ENCODE peak calls at places on chromosomes 5 and 9, in four cellular contexts. R is caudate nucleus, Z is PC-3, Q is mammary epithelial cell. D is an unnamed sample.

GRCh38 chr5:88109806-88110205 is 158.8 kb downstream of the TMEM161B start:
- DNase-seq in R (no peak), Q (no peak), Z (peak), D (no peak)

GRCh38 chr5:111741270-111741669 is 15.7 kb downstream of the NREP start:
- DNase-seq in Q (no peak), R (no peak), Z (no peak), D (no peak)

GRCh38 chr9:121240394-121241145 is 27.4 kb upstream of the GSN start:
- DNase-seq in Q (no peak), Z (no peak), R (no peak), D (no peak)

GRCh38 chr9:127539982-127540663 is 72.0 kb upstream of the STXBP1 start:
- DNase-seq in Z (no peak), R (no peak), Q (no peak), D (no peak)

GRCh38 chr9:37929441-37929895 is 25.5 kb upstream of the SLC25A51 start:
- DNase-seq in R (no peak), Z (no peak), Q (no peak), D (no peak)

GRCh38 chr5:28165116-28165515 is 1126.7 kb upstream of the CDH9 start:
- DNase-seq in R (peak), Q (no peak), Z (peak), D (no peak)

GRCh38 chr5:80165430-80165829 is 90.4 kb downstream of the SERINC5 start:
- DNase-seq in R (no peak), Z (no peak), Q (no peak), D (no peak)

GRCh38 chr9:70073756-70074155 is 30.1 kb downstream of the MAMDC2 start:
- DNase-seq in Z (no peak), Q (no peak), R (no peak), D (no peak)

DNA sequence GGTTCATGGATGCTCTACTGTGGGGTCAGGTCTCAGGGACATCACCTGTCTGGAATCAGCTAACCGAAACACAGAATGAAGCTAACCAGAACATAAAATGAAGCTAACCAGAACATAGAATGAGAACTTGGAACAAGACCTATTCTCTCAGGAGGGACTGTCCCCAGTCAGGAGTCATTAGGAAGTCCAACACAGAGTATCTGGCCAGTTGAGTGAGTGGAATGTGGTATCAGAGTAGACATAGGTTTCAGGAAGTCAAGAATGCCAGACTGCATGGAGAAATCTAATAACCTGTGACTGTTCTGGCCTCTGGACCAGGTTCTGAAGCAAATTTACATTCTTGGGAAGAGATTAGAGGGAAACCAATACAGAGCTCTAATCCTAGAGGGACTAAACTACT is 609.6 kb downstream of the PRELID2 start:
- DNase-seq in Z (no peak), Q (no peak), R (no peak), D (no peak)
- H3K27ac ChIP-seq in Z (no peak), Q (no peak), R (no peak), D (no peak)

GRCh38 chr5:95626701-95627100 is 6.8 kb downstream of the GPR150 start:
- DNase-seq in R (no peak), Q (no peak), Z (no peak), D (no peak)
- H3K27ac ChIP-seq in R (no peak), Q (no peak), Z (no peak), D (no peak)

GRCh38 chr5:95859327-95860060 is 37.0 kb upstream of the GLRX start:
- DNase-seq in Z (peak), R (no peak), Q (no peak), D (peak)

GRCh38 chr5:95858023-95858461 is 35.5 kb upstream of the GLRX start:
- DNase-seq in Z (no peak), R (peak), Q (peak), D (no peak)

GRCh38 chr5:95857185-95857945 is 34.8 kb upstream of the GLRX start:
- DNase-seq in Z (no peak), R (peak), Q (no peak), D (no peak)

GRCh38 chr5:95858661-95859326 is 36.3 kb upstream of the GLRX start:
- DNase-seq in R (peak), Q (peak), Z (peak), D (peak)

DNA sequence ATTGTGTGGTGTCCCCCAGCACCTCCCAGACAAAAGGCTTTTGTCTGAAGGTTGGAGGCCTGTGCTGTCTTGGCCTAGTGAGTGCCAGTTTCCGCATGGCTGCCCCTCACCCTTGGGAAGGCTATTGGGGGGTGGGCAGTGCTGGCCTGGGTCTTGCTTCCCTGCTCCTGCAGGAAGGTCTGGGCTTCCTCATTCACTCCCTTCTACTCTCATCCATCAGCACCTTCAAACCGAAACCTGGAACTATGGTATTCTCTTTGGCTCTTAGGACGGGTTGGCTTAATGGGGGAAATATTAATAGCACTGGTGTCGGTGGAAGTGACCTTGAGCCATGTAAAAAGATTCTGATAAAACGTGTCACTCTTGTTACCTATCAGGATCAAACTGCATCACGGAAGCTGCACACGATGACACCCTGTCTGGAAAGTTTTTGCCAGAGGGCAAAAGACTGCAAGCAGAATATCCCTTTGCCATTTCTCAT is 34.0 kb upstream of the GLRX start:
- DNase-seq in Z (no peak), R (peak), Q (no peak), D (no peak)
- H3K27ac ChIP-seq in Z (no peak), R (peak), Q (no peak), D (no peak)

GRCh38 chr5:42807722-42808447 is 3.8 kb downstream of the SELENOP start:
- DNase-seq in Z (no peak), R (peak), Q (no peak), D (no peak)

GRCh38 chr5:42804717-42805339 is 6.9 kb downstream of the SELENOP start:
- DNase-seq in Z (no peak), Q (no peak), R (no peak), D (no peak)

GRCh38 chr5:42806004-42806700 is 5.5 kb downstream of the SELENOP start:
- DNase-seq in R (no peak), Q (no peak), Z (no peak), D (no peak)

GRCh38 chr5:42808888-42809611 is 2.6 kb downstream of the SELENOP start:
- DNase-seq in R (no peak), Q (no peak), Z (no peak), D (no peak)

GRCh38 chr5:42806701-42807262 is 4.9 kb downstream of the SELENOP start:
- DNase-seq in R (no peak), Q (no peak), Z (no peak), D (no peak)
- H3K27ac ChIP-seq in R (no peak), Q (no peak), Z (no peak), D (no peak)

DNA sequence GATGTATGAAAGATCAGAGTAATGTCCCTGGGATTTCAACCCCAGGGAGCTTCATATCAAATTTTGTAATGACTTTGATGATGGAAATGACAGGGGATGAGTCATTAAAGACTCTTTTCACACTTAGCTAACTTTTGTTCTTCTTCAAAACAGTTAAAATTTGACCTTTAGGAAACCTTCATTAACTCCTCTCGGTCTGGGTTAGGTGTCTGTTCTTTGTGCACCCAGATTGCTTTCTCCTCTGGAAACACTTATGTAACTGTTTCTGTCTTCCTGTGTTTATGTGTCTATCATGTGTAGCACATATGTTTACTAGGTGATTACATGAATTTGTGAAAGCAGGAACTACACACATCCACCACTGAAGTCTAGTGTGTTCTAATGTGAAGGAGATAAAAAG is 1.6 kb downstream of the SRFBP1 start:
- DNase-seq in Z (no peak), R (no peak), Q (no peak), D (no peak)
- H3K27ac ChIP-seq in Z (no peak), R (no peak), Q (peak), D (no peak)

DNA sequence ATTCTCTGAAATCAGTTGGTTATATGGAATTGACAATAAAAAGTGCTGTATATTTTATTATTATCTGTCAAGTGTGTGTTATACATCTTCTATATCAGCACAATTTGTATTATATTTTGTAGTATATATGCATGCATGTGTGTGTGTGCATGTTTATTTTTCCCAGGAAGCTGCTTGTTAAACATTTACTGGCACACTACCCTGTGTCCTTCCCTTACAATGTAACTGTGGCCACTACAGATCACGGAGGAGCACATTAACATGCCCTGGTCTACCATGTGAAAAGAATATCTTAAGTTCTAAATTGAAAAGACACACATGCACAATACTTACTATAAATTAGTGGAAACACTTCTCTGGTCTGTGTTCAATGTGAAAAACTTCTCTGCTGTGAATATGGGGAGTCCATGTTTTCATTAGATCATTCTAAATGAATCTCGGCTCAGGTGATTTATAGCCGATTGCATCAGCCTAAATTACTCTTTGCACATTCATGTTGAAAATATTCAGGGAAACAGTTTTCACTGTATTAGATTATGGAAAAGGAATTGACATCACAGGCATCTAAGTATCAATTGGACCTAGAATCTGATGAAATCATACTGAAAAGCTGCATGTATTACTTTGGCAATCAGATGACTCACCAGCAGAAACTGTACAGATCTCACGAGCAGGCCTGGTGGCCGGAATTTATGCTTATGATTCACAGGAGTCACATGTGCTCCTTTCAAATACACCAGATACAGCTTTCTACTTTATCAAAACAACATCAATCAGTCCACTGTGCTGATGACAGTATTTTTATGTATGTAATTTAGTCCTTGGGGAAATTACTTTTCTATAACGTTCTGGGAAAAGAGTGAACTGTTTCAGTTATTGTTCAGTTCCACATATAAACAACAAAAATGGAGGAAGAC is 39.4 kb downstream of the LURAP1L start:
- DNase-seq in Q (peak), Z (peak), R (no peak), D (peak)
- H3K27ac ChIP-seq in Q (peak), Z (peak), R (no peak), D (peak)

DNA sequence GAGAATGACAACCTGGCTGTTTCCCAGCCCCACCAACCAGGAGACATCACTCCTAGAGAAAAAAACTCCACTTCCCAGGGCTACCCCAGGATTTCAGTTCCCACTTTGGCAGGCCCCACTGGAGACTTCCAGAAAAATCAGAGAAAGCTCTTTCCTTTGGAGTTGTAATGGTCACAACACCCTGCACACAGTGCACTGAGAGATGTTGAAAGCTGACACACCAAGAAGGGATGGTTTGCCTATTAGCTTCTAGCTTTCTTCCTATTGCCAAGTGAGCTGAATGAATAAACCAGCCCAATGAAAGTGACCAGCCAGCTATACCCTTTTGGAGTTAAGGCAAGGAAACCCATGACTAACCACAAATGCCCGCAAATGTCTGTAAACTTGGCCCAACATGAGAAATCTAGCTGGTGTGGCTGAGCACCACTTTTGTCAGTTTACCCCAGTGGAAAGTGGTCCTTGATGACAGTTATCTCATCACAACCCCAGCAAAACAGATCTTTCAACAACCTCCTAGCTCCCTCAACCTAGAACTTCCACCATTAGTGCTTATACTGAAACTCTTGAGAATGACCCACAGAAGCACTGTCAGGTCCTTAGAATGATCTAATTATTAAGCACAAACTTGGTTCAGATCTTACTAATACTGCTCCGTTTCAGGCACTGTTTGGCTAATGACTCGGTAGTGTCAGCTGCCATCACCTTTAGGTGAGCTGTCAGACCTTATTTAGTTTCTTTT is 11.3 kb downstream of the IRF1 start:
- DNase-seq in R (no peak), Q (no peak), Z (no peak), D (no peak)
- H3K27ac ChIP-seq in R (no peak), Q (no peak), Z (no peak), D (no peak)